ENCODE peak calls at places on chromosomes 11 and 22, in seven cellular contexts. V, D, G, U, Z, P and S are unnamed samples.

GRCh38 chr11:17792161-17792560 is 57.6 kb downstream of the KCNC1 start:
- DNase-seq in V (no peak), D (no peak), G (no peak), U (no peak), Z (no peak), P (no peak), S (no peak)

GRCh38 chr11:56841210-56841810 is 92.8 kb upstream of the OR9G4 start:
- DNase-seq in V (peak), D (peak), G (peak), U (peak), Z (no peak), P (no peak), S (peak)

GRCh38 chr11:74686792-74687191 is 44.4 kb downstream of the CHRDL2 start:
- DNase-seq in V (no peak), D (no peak), G (peak), U (no peak), Z (no peak), P (no peak), S (no peak)

GRCh38 chr11:69122642-69123431 is 32.9 kb upstream of the SMIM38 start:
- DNase-seq in V (peak), D (no peak), G (peak), U (no peak), Z (peak), P (peak), S (no peak)

GRCh38 chr11:124799384-124800225 is 601 bp downstream of the MSANTD2 start:
- DNase-seq in V (peak), D (no peak), G (peak), U (no peak), Z (peak), P (no peak), S (no peak)

GRCh38 chr11:101582242-101583052 is 1.4 kb downstream of the TRPC6 start:
- DNase-seq in V (no peak), D (no peak), G (no peak), U (no peak), Z (no peak), P (no peak), S (no peak)

GRCh38 chr11:32829680-32830412 is at the start of gene PRRG4:
- DNase-seq in V (no peak), D (peak), G (peak), U (no peak), Z (peak), P (no peak), S (no peak)

GRCh38 chr11:67288198-67288451 is 978 bp upstream of the ANKRD13D start:
- DNase-seq in V (no peak), D (no peak), G (no peak), U (no peak), Z (no peak), P (no peak), S (no peak)

GRCh38 chr11:112229159-112229558 is 2.9 kb downstream of the PTS start:
- DNase-seq in V (no peak), D (no peak), G (no peak), U (no peak), Z (no peak), P (no peak), S (no peak)

GRCh38 chr22:41197808-41198585 is 7.1 kb upstream of the L3MBTL2 start:
- DNase-seq in V (peak), D (peak), G (no peak), U (no peak), Z (peak), P (no peak), S (peak)

GRCh38 chr22:24178021-24178431 is 3.3 kb upstream of the SUSD2 start:
- DNase-seq in V (no peak), D (no peak), G (no peak), U (no peak), Z (no peak), P (no peak), S (no peak)

GRCh38 chr22:23269441-23270211 is 89.3 kb downstream of the BCR start:
- DNase-seq in V (no peak), D (no peak), G (no peak), U (no peak), Z (no peak), P (no peak), S (no peak)

GRCh38 chr11:72732329-72732728 is 19.9 kb downstream of the ARAP1 start:
- DNase-seq in V (no peak), D (no peak), G (no peak), U (no peak), Z (no peak), P (no peak), S (no peak)

GRCh38 chr11:73995247-73995646 is 12.6 kb upstream of the UCP2 start:
- DNase-seq in V (no peak), D (no peak), G (no peak), U (no peak), Z (no peak), P (no peak), S (no peak)

GRCh38 chr22:24580276-24580675 is 12.6 kb downstream of the LRRC75B start:
- DNase-seq in V (no peak), D (no peak), G (peak), U (peak), Z (no peak), P (no peak), S (no peak)

GRCh38 chr11:121441533-121441932 is 10.6 kb upstream of the SORL1 start:
- DNase-seq in V (no peak), D (no peak), G (no peak), U (no peak), Z (no peak), P (no peak), S (no peak)

GRCh38 chr22:44133161-44133560 is 47.6 kb upstream of the PARVG start:
- DNase-seq in V (no peak), D (no peak), G (no peak), U (no peak), Z (no peak), P (no peak), S (no peak)

GRCh38 chr11:41222236-41222635 is 237.2 kb downstream of the LRRC4C start:
- DNase-seq in V (no peak), D (no peak), G (no peak), U (no peak), Z (no peak), P (no peak), S (no peak)

GRCh38 chr22:29879738-29880137 is 3.2 kb upstream of the MTMR3 start:
- DNase-seq in V (peak), D (no peak), G (no peak), U (no peak), Z (no peak), P (no peak), S (no peak)

GRCh38 chr22:22422629-22423112 is 85.9 kb downstream of the ZNF280B start:
- DNase-seq in V (peak), D (peak), G (peak), U (no peak), Z (peak), P (no peak), S (peak)

GRCh38 chr11:31816467-31817053 is 5.4 kb upstream of the PAX6 start:
- DNase-seq in V (no peak), D (no peak), G (no peak), U (no peak), Z (no peak), P (no peak), S (no peak)

GRCh38 chr22:41132555-41132954 is 40.2 kb downstream of the EP300 start:
- DNase-seq in V (no peak), D (no peak), G (no peak), U (no peak), Z (no peak), P (no peak), S (no peak)

GRCh38 chr11:33529461-33529860 is 171.2 kb downstream of the C11orf91 start:
- DNase-seq in V (no peak), D (no peak), G (no peak), U (no peak), Z (no peak), P (no peak), S (no peak)

GRCh38 chr11:11537871-11538270 is 83.9 kb downstream of the GALNT18 start:
- DNase-seq in V (no peak), D (no peak), G (no peak), U (no peak), Z (no peak), P (no peak), S (peak)

GRCh38 chr11:108511851-108512474 is 13.8 kb upstream of the POGLUT3 start:
- DNase-seq in V (no peak), D (no peak), G (peak), U (peak), Z (no peak), P (no peak), S (no peak)

GRCh38 chr22:29313126-29314071 is 2.1 kb downstream of the RASL10A start:
- DNase-seq in V (peak), D (no peak), G (peak), U (no peak), Z (no peak), P (no peak), S (no peak)

GRCh38 chr11:130652671-130653335 is 204.4 kb downstream of the ADAMTS15 start:
- DNase-seq in V (no peak), D (no peak), G (peak), U (peak), Z (no peak), P (no peak), S (no peak)

GRCh38 chr11:3225826-3226750 is 6.1 kb downstream of the MRGPRE start:
- DNase-seq in V (no peak), D (no peak), G (no peak), U (no peak), Z (no peak), P (no peak), S (no peak)